ENCODE peak calls at places on chromosomes 5 and 9, in six cellular contexts. L is iris pigment epithelial cell, I is NCI-H69, U is EH, B is left cardiac atrium, O is WTC11. S is an unnamed sample.

GRCh38 chr5:80125962-80126480 is 90.9 kb downstream of the THBS4 start:
- DNase-seq in L (peak), I (no peak), U (peak), B (no peak), O (no peak), S (no peak)

GRCh38 chr5:43204958-43205357 is 12.9 kb downstream of the NIM1K start:
- DNase-seq in L (no peak), I (peak), U (no peak), B (no peak), O (no peak), S (no peak)

GRCh38 chr9:129202613-129203555 is 24.8 kb upstream of the IER5L start:
- DNase-seq in L (peak), I (peak), U (peak), B (peak), O (peak), S (peak)

GRCh38 chr5:57221049-57221568 is 47.2 kb downstream of the GPBP1 start:
- DNase-seq in L (peak), I (peak), U (peak), B (no peak), O (no peak), S (peak)

GRCh38 chr5:125058185-125058826 is 311.9 kb upstream of the ZNF608 start:
- DNase-seq in L (peak), I (peak), U (peak), B (no peak), O (no peak), S (no peak)

GRCh38 chr5:7827602-7828001 is 23.3 kb downstream of the CFAP90 start:
- DNase-seq in L (no peak), I (no peak), U (no peak), B (no peak), O (no peak), S (no peak)

GRCh38 chr9:15426019-15426418 is 3.3 kb downstream of the SNAPC3 start:
- DNase-seq in L (no peak), I (no peak), U (no peak), B (no peak), O (no peak), S (no peak)

GRCh38 chr9:92607088-92607487 is 62.8 kb downstream of the IPPK start:
- DNase-seq in L (peak), I (peak), U (peak), B (no peak), O (no peak), S (no peak)

GRCh38 chr9:92763721-92764380 is 782 bp downstream of the BICD2 start:
- DNase-seq in L (peak), I (peak), U (peak), B (peak), O (peak), S (no peak)

GRCh38 chr5:54180616-54181015 is 129.8 kb downstream of the ARL15 start:
- DNase-seq in L (peak), I (no peak), U (peak), B (no peak), O (no peak), S (no peak)

GRCh38 chr5:169848271-169848670 is 132.0 kb downstream of the INSYN2B start:
- DNase-seq in L (no peak), I (no peak), U (no peak), B (no peak), O (no peak), S (no peak)

GRCh38 chr5:115514220-115514619 is 30.4 kb downstream of the FEM1C start:
- DNase-seq in L (no peak), I (no peak), U (peak), B (no peak), O (no peak), S (no peak)

GRCh38 chr9:98678244-98678842 is 30.4 kb downstream of the GABBR2 start:
- DNase-seq in L (peak), I (peak), U (peak), B (no peak), O (peak), S (no peak)

GRCh38 chr9:137254624-137255447 is at the start of gene NELFB:
- DNase-seq in L (peak), I (peak), U (peak), B (peak), O (peak), S (peak)

GRCh38 chr9:120377268-120378150 is 202.5 kb downstream of the CDK5RAP2 start:
- DNase-seq in L (no peak), I (no peak), U (peak), B (no peak), O (no peak), S (no peak)

GRCh38 chr5:140648132-140648432 is 453 bp downstream of the IK start:
- DNase-seq in L (no peak), I (no peak), U (no peak), B (no peak), O (no peak), S (no peak)

GRCh38 chr5:74631088-74631960 is 9.2 kb downstream of the ENC1 start:
- DNase-seq in L (peak), I (no peak), U (peak), B (no peak), O (no peak), S (no peak)

GRCh38 chr5:57768771-57769170 is 286.2 kb upstream of the ACTBL2 start:
- DNase-seq in L (no peak), I (no peak), U (no peak), B (no peak), O (no peak), S (no peak)

GRCh38 chr9:135608294-135608998 is 30.9 kb downstream of the GLT6D1 start:
- DNase-seq in L (no peak), I (no peak), U (no peak), B (peak), O (no peak), S (no peak)

GRCh38 chr5:58606064-58606463 is 23.2 kb downstream of the RAB3C start:
- DNase-seq in L (no peak), I (no peak), U (no peak), B (no peak), O (no peak), S (no peak)

GRCh38 chr5:115961413-115962238 is 649 bp upstream of the LVRN start:
- DNase-seq in L (no peak), I (no peak), U (peak), B (peak), O (peak), S (no peak)

GRCh38 chr5:62779010-62779422 is 200.4 kb downstream of the LRRC70 start:
- DNase-seq in L (peak), I (peak), U (peak), B (no peak), O (peak), S (no peak)

GRCh38 chr9:126773004-126773607 is 31.7 kb upstream of the ZBTB43 start:
- DNase-seq in L (peak), I (peak), U (peak), B (no peak), O (peak), S (no peak)

GRCh38 chr5:142874537-142874936 is 104.4 kb downstream of the ARHGAP26 start:
- DNase-seq in L (no peak), I (peak), U (peak), B (peak), O (no peak), S (no peak)

GRCh38 chr5:181114844-181115778 is 15.9 kb downstream of the OR2V1 start:
- DNase-seq in L (peak), I (peak), U (peak), B (no peak), O (peak), S (no peak)

GRCh38 chr5:96339862-96340261 is 93.2 kb downstream of the PCSK1 start:
- DNase-seq in L (peak), I (no peak), U (peak), B (no peak), O (no peak), S (no peak)

GRCh38 chr5:142660731-142661130 is 25.2 kb downstream of the FGF1 start:
- DNase-seq in L (no peak), I (no peak), U (no peak), B (no peak), O (no peak), S (no peak)

S was measured in effector CD4-positive, alpha-beta T cell.